ENCODE peak calls at places on chromosomes 16 and 17, in six cellular contexts. V, A, S, T, Y and X are unnamed samples.

GRCh38 chr17:35715416-35715815 is 16.0 kb upstream of the RASL10B start:
- DNase-seq in V (no peak), S (peak), Y (no peak), A (no peak), T (no peak), X (no peak)

GRCh38 chr17:46865100-46865499 is 13.7 kb downstream of the WNT9B start:
- DNase-seq in S (no peak), Y (peak), T (no peak), V (no peak), A (peak), X (no peak)

GRCh38 chr16:50685456-50686058 is 4.4 kb upstream of the SNX20 start:
- DNase-seq in A (no peak), V (no peak), S (no peak), Y (no peak), T (no peak), X (no peak)

GRCh38 chr16:81901483-81901882 is 109.8 kb downstream of the SDR42E1 start:
- DNase-seq in S (no peak), Y (no peak), A (no peak), V (peak), T (no peak), X (no peak)

GRCh38 chr17:791807-792206 is 9.7 kb downstream of the MRM3 start:
- DNase-seq in Y (no peak), T (no peak), V (no peak), S (no peak), A (peak), X (no peak)

GRCh38 chr16:75273054-75273925 is 21.9 kb upstream of the BCAR1 start:
- DNase-seq in S (no peak), T (no peak), Y (no peak), V (no peak), A (peak), X (no peak)

GRCh38 chr17:30555942-30556341 is 78.7 kb downstream of the GOSR1 start:
- DNase-seq in S (no peak), V (peak), Y (no peak), T (no peak), A (peak), X (no peak)

GRCh38 chr16:52070341-52071057 is 476.4 kb downstream of the TOX3 start:
- DNase-seq in A (no peak), Y (no peak), V (no peak), T (no peak), S (no peak), X (no peak)

GRCh38 chr17:41666336-41666680 is 22.4 kb upstream of the EIF1 start:
- DNase-seq in Y (no peak), A (peak), V (no peak), T (peak), S (peak), X (no peak)

GRCh38 chr17:77737442-77738265 is 220.8 kb upstream of the TNRC6C start:
- DNase-seq in S (no peak), Y (no peak), T (no peak), V (peak), A (peak), X (no peak)

GRCh38 chr16:3780570-3780969 is 63.2 kb upstream of the TRAP1 start:
- DNase-seq in S (no peak), V (no peak), A (no peak), T (no peak), Y (no peak), X (no peak)

GRCh38 chr17:4161179-4161559 is 18.2 kb downstream of the CYB5D2 start:
- DNase-seq in Y (peak), A (no peak), V (peak), T (no peak), S (no peak), X (no peak)

GRCh38 chr17:52536466-52536865 is 378.0 kb upstream of the CA10 start:
- DNase-seq in A (no peak), T (no peak), V (no peak), Y (no peak), S (no peak), X (no peak)

GRCh38 chr16:67814567-67814966 is 7.9 kb downstream of the TSNAXIP1 start:
- DNase-seq in T (peak), A (no peak), V (no peak), Y (no peak), S (no peak), X (no peak)

GRCh38 chr16:47848481-47849109 is 307.2 kb downstream of the ABCC12 start:
- DNase-seq in T (no peak), A (no peak), V (no peak), Y (no peak), S (no peak), X (no peak)

GRCh38 chr16:2985893-2986355 is 5.7 kb upstream of the PKMYT1 start:
- DNase-seq in V (peak), S (no peak), T (no peak), Y (no peak), A (no peak), X (no peak)

GRCh38 chr16:30740364-30741251 is 7.6 kb upstream of the PHKG2 start:
- DNase-seq in A (peak), S (no peak), Y (no peak), T (peak), V (peak), X (no peak)

GRCh38 chr16:12255919-12256665 is 279.6 kb downstream of the SNX29 start:
- DNase-seq in Y (no peak), A (no peak), T (no peak), V (no peak), S (no peak), X (no peak)

GRCh38 chr16:3798827-3799226 is 81.5 kb upstream of the TRAP1 start:
- DNase-seq in V (no peak), T (no peak), S (no peak), A (no peak), Y (no peak), X (no peak)

GRCh38 chr17:40265337-40265736 is 22.3 kb upstream of the CDC6 start:
- DNase-seq in V (no peak), T (no peak), A (no peak), S (no peak), Y (no peak), X (no peak)

GRCh38 chr17:2871205-2871604 is 75.0 kb downstream of the RAP1GAP2 start:
- DNase-seq in A (no peak), S (no peak), T (no peak), V (no peak), Y (no peak), X (no peak)

GRCh38 chr17:70608957-70609356 is 439.6 kb downstream of the KCNJ2 start:
- DNase-seq in Y (no peak), T (no peak), A (no peak), V (no peak), S (no peak), X (no peak)

GRCh38 chr16:55555436-55555835 is 11.0 kb upstream of the CAPNS2 start:
- DNase-seq in T (no peak), V (no peak), A (no peak), S (no peak), Y (no peak), X (no peak)

GRCh38 chr16:13507530-13507929 is 412.4 kb upstream of the ERCC4 start:
- DNase-seq in T (no peak), Y (no peak), A (no peak), V (no peak), S (no peak), X (no peak)

GRCh38 chr16:75304521-75305363 is 53.3 kb upstream of the BCAR1 start:
- DNase-seq in A (peak), Y (peak), V (peak), T (peak), S (no peak), X (no peak)

GRCh38 chr17:45871718-45872117 is 22.6 kb upstream of the MAPT start:
- DNase-seq in V (no peak), Y (no peak), S (no peak), T (no peak), A (no peak), X (no peak)

GRCh38 chr16:17930280-17930679 is 406.3 kb downstream of the NPIPA8 start:
- DNase-seq in Y (no peak), V (no peak), S (no peak), A (no peak), T (no peak), X (no peak)

GRCh38 chr16:50526249-50526648 is 21.9 kb upstream of the NKD1 start:
- DNase-seq in T (no peak), S (no peak), A (no peak), Y (no peak), V (peak), X (no peak)

GRCh38 chr17:50768348-50768761 is 1.0 kb upstream of the ANKRD40CL start:
- DNase-seq in V (peak), S (no peak), T (peak), Y (no peak), A (peak), X (no peak)

GRCh38 chr16:85935957-85936760 is 37.2 kb downstream of the IRF8 start:
- DNase-seq in V (no peak), T (peak), A (no peak), Y (no peak), S (no peak), X (no peak)

GRCh38 chr17:51164911-51165679 is 1.1 kb upstream of the NME2 start:
- DNase-seq in S (peak), A (no peak), T (no peak), V (no peak), Y (no peak), X (no peak)

GRCh38 chr16:29806096-29806579 is at the start of gene MAZ:
- DNase-seq in T (no peak), S (no peak), Y (peak), V (no peak), A (no peak), X (no peak)

GRCh38 chr17:2466936-2467335 is 44.8 kb downstream of the METTL16 start:
- DNase-seq in Y (no peak), A (no peak), S (no peak), T (no peak), V (no peak), X (no peak)

GRCh38 chr17:55426851-55427586 is 5.4 kb upstream of the MMD start:
- DNase-seq in A (no peak), Y (no peak), S (no peak), T (no peak), V (no peak), X (no peak)

GRCh38 chr17:12627776-12628491 is 37.8 kb upstream of the MYOCD start:
- DNase-seq in S (no peak), A (no peak), T (no peak), V (no peak), Y (no peak), X (no peak)

GRCh38 chr17:49361129-49361901 is 735 bp downstream of the ZNF652 start:
- DNase-seq in S (peak), V (peak), Y (no peak), A (peak), T (peak), X (no peak)

GRCh38 chr17:67994827-67995567 is 1.3 kb downstream of the C17orf58 start:
- DNase-seq in Y (peak), A (no peak), T (no peak), V (peak), S (no peak), X (no peak)

GRCh38 chr17:42097691-42098661 is at the start of gene ZNF385C:
- DNase-seq in S (peak), Y (no peak), V (peak), T (no peak), A (no peak), X (peak)

GRCh38 chr17:37698132-37698615 is 46.7 kb downstream of the HNF1B start:
- DNase-seq in T (no peak), A (no peak), S (no peak), Y (no peak), V (no peak), X (no peak)

GRCh38 chr16:71808593-71809449 is at the start of gene AP1G1:
- DNase-seq in S (peak), V (peak), A (peak), T (peak), Y (peak), X (peak)

DNA sequence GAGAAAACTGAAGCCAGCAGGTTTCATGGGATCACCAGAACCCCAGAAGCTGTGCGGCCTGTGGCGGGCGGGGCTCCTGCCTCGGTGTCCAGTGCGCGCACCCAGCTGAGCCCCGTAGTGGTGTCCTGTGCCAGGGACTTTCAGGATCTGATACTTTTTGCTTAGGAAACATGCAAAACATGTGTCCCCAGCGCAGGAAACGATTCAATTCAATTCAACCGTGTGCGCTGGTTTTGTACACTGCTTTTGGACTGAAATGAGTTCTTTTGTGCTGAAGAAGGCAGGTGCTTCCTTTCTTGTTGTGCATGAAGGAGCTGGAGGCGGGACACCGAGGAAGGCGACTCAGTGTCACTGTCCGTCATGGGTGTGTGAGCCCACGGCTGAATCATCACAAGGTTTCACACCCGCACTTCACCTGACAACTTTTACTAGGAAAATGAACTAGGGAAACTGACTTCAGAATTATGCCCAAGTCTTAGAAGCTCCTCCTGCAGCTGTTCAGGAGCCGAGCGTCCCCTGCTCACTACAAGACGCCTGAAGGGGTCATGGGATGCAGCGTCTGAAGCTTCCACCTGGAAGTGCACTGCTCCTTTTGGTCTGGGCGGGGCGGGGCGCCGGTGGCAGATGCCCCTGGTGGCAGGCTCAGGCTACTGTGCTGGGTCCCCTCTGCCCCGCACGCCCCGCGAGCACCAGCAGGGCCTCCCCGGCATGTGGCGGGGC is 31.4 kb upstream of the ZNF750 start:
- DNase-seq in Y (no peak), S (no peak), T (no peak), A (peak), V (no peak), X (no peak)
- TF ChIP-seq CTCF in Y (no peak), S (peak), T (no peak), A (no peak), V (no peak), X (no peak)

DNA sequence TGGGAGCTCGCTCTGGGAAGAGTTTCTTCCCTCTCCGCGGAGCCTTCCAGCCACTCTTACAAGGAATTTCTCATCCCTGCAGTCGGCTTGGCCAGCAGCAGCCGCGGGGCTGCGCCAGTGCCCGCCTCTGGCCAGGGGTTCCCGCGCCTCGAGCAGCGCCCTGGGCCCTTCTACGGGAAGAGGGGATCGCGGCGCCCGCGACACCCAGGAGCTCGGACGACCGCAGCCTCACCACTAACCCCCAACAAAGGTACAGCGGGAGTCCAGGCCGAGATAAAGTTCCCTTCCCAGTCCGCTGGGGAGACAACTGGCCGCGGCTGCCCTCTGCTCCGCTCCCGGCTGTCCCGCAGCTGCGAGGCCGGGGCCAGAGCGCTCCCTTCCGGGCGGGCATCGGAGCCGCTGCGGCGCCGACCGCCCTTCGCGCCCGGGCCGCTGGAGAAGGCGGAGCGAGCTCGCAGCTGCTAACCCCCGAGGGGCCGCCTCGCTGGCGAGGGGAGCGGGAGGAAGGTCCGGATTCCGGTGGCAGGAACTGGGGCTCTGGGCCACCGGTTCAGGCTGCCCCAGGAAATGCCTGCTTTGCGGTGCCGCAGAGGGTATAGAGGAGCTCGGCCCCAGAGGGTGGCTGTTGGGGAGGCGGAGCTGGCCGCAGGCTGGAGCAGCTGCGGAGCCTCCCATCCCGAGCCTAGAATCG is 3.6 kb upstream of the HS3ST3B1 start:
- DNase-seq in A (peak), V (peak), T (no peak), S (no peak), Y (no peak), X (peak)
- TF ChIP-seq CTCF in A (peak), V (peak), T (no peak), S (no peak), Y (peak), X (no peak)

DNA sequence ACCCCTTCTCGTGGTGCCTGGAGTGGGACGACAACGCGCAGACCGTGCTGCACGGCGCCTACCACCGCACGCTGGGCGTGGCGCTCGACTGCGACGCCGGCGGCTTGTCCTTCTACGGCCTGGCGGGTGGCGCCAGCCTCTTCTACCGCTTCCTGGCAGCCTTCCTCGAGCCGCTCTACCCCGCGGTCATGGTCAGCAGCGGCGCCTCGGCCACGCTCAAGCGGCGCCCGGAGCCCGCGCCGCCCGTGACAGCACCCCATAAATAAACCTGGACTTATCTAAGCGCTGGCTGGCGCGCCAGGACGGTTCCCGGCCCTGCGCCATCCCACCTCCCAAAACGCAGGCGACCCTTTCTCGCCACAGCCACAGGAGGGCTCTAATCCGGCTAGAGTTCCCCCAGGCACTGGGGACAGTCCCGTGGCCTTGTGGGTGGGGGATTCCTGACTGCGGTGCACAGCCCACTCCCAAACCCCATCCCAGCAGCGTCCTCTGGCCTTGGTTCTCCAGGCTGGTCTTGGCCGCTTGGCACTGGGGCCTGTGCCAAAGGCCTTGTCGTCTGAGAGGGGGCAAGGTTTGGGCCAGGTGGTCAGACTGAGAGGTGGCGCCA is 10.2 kb upstream of the SLC16A5 start:
- DNase-seq in S (no peak), V (peak), A (peak), Y (no peak), T (peak), X (no peak)
- TF ChIP-seq CTCF in S (no peak), V (no peak), A (peak), Y (peak), T (no peak), X (no peak)

DNA sequence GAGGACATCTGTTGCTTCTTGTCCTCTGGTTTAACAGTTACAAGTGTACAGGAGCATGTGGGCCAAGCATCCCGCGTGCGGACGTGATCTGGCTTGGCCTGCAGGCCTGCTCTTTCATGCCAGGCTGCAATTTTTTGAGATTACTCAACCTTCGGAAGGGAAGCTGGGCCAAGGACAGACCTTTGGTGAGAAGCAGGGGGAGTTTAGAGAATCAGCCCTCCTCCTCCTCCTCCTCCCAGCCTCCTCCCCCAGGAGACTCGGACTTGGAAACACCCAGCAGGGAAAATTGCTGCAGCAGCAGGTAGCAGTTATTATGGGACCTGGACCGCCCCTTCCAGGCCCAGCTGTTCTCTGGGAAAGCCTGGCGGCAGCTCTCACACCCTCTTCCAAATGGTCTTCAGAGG is 5.1 kb upstream of the KLHL36 start:
- DNase-seq in V (peak), T (peak), S (no peak), A (peak), Y (peak), X (no peak)
- TF ChIP-seq CTCF in V (no peak), T (no peak), S (no peak), A (no peak), Y (no peak), X (no peak)

GRCh38 chr16:26795184-26795583 is 271.5 kb upstream of the C16orf82 start:
- DNase-seq in T (no peak), S (peak), Y (no peak), V (no peak), A (no peak), X (no peak)
- TF ChIP-seq CTCF in T (no peak), S (peak), Y (no peak), V (no peak), A (peak), X (no peak)

GRCh38 chr17:81394377-81394747 is 895 bp upstream of the BAHCC1 start:
- DNase-seq in V (no peak), Y (no peak), T (no peak), A (no peak), S (no peak), X (no peak)

GRCh38 chr17:81394831-81395599 is at the start of gene BAHCC1:
- DNase-seq in A (peak), S (peak), V (peak), Y (peak), T (peak), X (peak)

GRCh38 chr17:81391964-81392908 is 3.0 kb upstream of the BAHCC1 start:
- DNase-seq in A (no peak), S (no peak), T (peak), Y (no peak), V (no peak), X (no peak)

GRCh38 chr17:81392909-81393654 is 2.2 kb upstream of the BAHCC1 start:
- DNase-seq in Y (no peak), V (no peak), S (peak), A (no peak), T (no peak), X (peak)

GRCh38 chr17:81393684-81394376 is 1.4 kb upstream of the BAHCC1 start:
- DNase-seq in Y (peak), A (peak), V (peak), S (peak), T (peak), X (peak)
- TF ChIP-seq CTCF in Y (peak), A (peak), V (no peak), S (no peak), T (no peak), X (no peak)

GRCh38 chr16:10625595-10626357 is 45.4 kb upstream of the EMP2 start:
- DNase-seq in S (no peak), T (no peak), V (no peak), A (no peak), Y (no peak), X (no peak)

GRCh38 chr16:10635367-10636021 is 55.1 kb upstream of the EMP2 start:
- DNase-seq in A (no peak), V (no peak), S (no peak), Y (no peak), T (no peak), X (no peak)

GRCh38 chr16:10624527-10624926 is 44.1 kb upstream of the EMP2 start:
- DNase-seq in T (no peak), Y (no peak), V (no peak), A (no peak), S (no peak), X (no peak)

GRCh38 chr16:10629592-10629963 is 49.2 kb upstream of the EMP2 start:
- DNase-seq in A (no peak), V (no peak), T (no peak), Y (no peak), S (no peak), X (no peak)
- TF ChIP-seq CTCF in A (no peak), V (no peak), T (no peak), Y (no peak), S (peak), X (no peak)